ENCODE peak calls at places on chromosomes 6 and 20, in seven cellular contexts. P is heart left ventricle; V is natural killer cell; A is GM20000; H is endothelial cell; I is neural crest cell; L is CD4-positive, alpha-beta T cell. C is an unnamed sample.

GRCh38 chr6:49713346-49713745 is at the start of gene CRISP2:
- DNase-seq in P (no peak), V (no peak), A (no peak), H (no peak), I (no peak), L (no peak), C (no peak)

GRCh38 chr20:43985608-43986316 is 71.1 kb downstream of the TOX2 start:
- DNase-seq in P (no peak), V (no peak), A (no peak), H (no peak), I (no peak), L (no peak), C (no peak)

GRCh38 chr6:30841644-30842504 is 42.4 kb upstream of the DDR1 start:
- DNase-seq in P (no peak), V (peak; percentile 39), A (no peak), H (no peak), I (no peak), L (no peak), C (no peak)

GRCh38 chr6:74366634-74367033 is 670.6 kb downstream of the CD109 start:
- DNase-seq in P (no peak), V (no peak), A (no peak), H (no peak), I (no peak), L (no peak), C (no peak)

GRCh38 chr6:118746100-118746874 is 94.9 kb upstream of the CEP85L start:
- DNase-seq in P (peak; percentile 45), V (no peak), A (no peak), H (no peak), I (no peak), L (no peak), C (no peak)

GRCh38 chr20:57242414-57242813 is 24.0 kb downstream of the BMP7 start:
- DNase-seq in P (no peak), V (no peak), A (no peak), H (no peak), I (no peak), L (no peak), C (no peak)

GRCh38 chr6:43491750-43492661 is 14.6 kb downstream of the TJAP1 start:
- DNase-seq in P (peak; percentile 88), V (no peak), A (no peak), H (no peak), I (no peak), L (no peak), C (no peak)

GRCh38 chr6:56890066-56890465 is 64.8 kb upstream of the BEND6 start:
- DNase-seq in P (no peak), V (no peak), A (no peak), H (no peak), I (no peak), L (no peak), C (no peak)

GRCh38 chr6:37078814-37079213 is 73.4 kb downstream of the FGD2 start:
- DNase-seq in P (no peak), V (no peak), A (no peak), H (no peak), I (no peak), L (no peak), C (no peak)

GRCh38 chr6:140203611-140204553 is 829.4 kb upstream of the CITED2 start:
- DNase-seq in P (no peak), V (no peak), A (no peak), H (no peak), I (no peak), L (no peak), C (no peak)

GRCh38 chr6:117188627-117189201 is 76.6 kb upstream of the VGLL2 start:
- DNase-seq in P (no peak), V (no peak), A (no peak), H (no peak), I (no peak), L (no peak), C (no peak)

GRCh38 chr20:37257993-37258392 is 3.6 kb downstream of the GHRH start:
- DNase-seq in P (no peak), V (no peak), A (no peak), H (no peak), I (no peak), L (no peak), C (no peak)

GRCh38 chr20:46253391-46253790 is 54.9 kb downstream of the CDH22 start:
- DNase-seq in P (no peak), V (no peak), A (no peak), H (peak; percentile 22), I (no peak), L (no peak), C (no peak)

GRCh38 chr6:80439721-80440488 is 333.4 kb downstream of the BCKDHB start:
- DNase-seq in P (no peak), V (no peak), A (no peak), H (no peak), I (no peak), L (no peak), C (no peak)

GRCh38 chr20:54209216-54209813 is 1.4 kb downstream of the PFDN4 start:
- DNase-seq in P (no peak), V (no peak), A (no peak), H (no peak), I (no peak), L (no peak), C (no peak)

GRCh38 chr6:106849676-106850332 is 124.7 kb downstream of the CD24 start:
- DNase-seq in P (no peak), V (no peak), A (peak; percentile 49), H (no peak), I (no peak), L (no peak), C (peak; percentile 46)

GRCh38 chr6:128259036-128259734 is 261.2 kb downstream of the PTPRK start:
- DNase-seq in P (no peak), V (no peak), A (no peak), H (no peak), I (no peak), L (no peak), C (no peak)

GRCh38 chr6:5999688-6000608 is 6.8 kb downstream of the NRN1 start:
- DNase-seq in P (no peak), V (no peak), A (no peak), H (peak; percentile 43), I (no peak), L (no peak), C (no peak)

GRCh38 chr6:5998236-5998635 is 8.5 kb downstream of the NRN1 start:
- DNase-seq in P (no peak), V (no peak), A (no peak), H (no peak), I (no peak), L (no peak), C (no peak)

GRCh38 chr6:5997420-5998093 is 9.2 kb downstream of the NRN1 start:
- DNase-seq in P (no peak), V (no peak), A (peak; percentile 55), H (peak; percentile 61), I (peak; percentile 45), L (no peak), C (peak; percentile 55)

GRCh38 chr6:5996701-5997419 is 9.9 kb downstream of the NRN1 start:
- DNase-seq in P (peak; percentile 29), V (no peak), A (peak; percentile 29), H (peak; percentile 52), I (peak; percentile 42), L (no peak), C (no peak)

GRCh38 chr6:5998741-5999687 is 7.7 kb downstream of the NRN1 start:
- DNase-seq in P (peak; percentile 51), V (no peak), A (peak; percentile 30), H (peak; percentile 63), I (peak; percentile 24), L (no peak), C (no peak)
- TF ChIP-seq CTCF in P (no peak), V (no peak), A (no peak), H (no peak), I (no peak), L (no peak), C (no peak)

GRCh38 chr6:168647271-168647670 is 206.3 kb downstream of the SMOC2 start:
- DNase-seq in P (no peak), V (no peak), A (no peak), H (no peak), I (no peak), L (no peak), C (no peak)
- TF ChIP-seq CTCF in P (no peak), V (no peak), A (no peak), H (no peak), I (no peak), L (no peak), C (no peak)

GRCh38 chr6:6007311-6008113 is 787 bp upstream of the NRN1 start:
- DNase-seq in P (no peak), V (no peak), A (peak; percentile 80), H (peak; percentile 54), I (peak; percentile 30), L (no peak), C (peak; percentile 60)
- TF ChIP-seq CTCF in P (no peak), V (no peak), A (peak; percentile 1), H (peak; percentile 33), I (peak; percentile 43), L (peak; percentile 32), C (peak; percentile 16)

DNA sequence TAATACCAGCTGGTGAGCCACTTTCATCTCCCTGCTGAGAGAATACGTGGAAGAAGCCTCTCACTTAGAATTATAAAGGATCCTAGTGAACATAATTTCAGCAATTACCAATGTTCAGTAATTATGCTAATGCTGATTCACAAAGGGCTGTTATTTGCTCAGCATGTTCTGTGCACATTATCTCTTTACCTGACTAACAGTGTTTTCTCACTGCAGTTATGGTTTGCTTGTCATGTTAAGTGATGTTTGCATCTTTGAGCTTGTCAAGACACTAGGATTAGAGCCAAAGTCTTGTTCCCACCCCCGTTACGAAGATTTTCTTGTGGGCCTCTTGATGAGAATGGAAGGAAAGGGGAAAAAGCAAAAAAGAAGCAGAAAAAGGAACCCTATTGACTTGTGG is 282.1 kb upstream of the CHD6 start:
- DNase-seq in P (no peak), V (no peak), A (no peak), H (no peak), I (no peak), L (no peak), C (no peak)
- TF ChIP-seq CTCF in P (no peak), V (no peak), A (no peak), H (no peak), I (no peak), L (no peak), C (no peak)

GRCh38 chr6:135087403-135087802 is 32.8 kb upstream of the HBS1L start:
- DNase-seq in P (no peak), V (no peak), A (no peak), H (peak; percentile 10), I (no peak), L (peak; percentile 8), C (no peak)
- TF ChIP-seq CTCF in P (no peak), V (no peak), A (peak; percentile 15), H (no peak), I (no peak), L (no peak), C (peak; percentile 35)

GRCh38 chr20:22182148-22182547 is 402.2 kb downstream of the FOXA2 start:
- DNase-seq in P (no peak), V (no peak), A (no peak), H (no peak), I (no peak), L (no peak), C (no peak)

GRCh38 chr20:22180244-22180643 is 404.1 kb downstream of the FOXA2 start:
- DNase-seq in P (no peak), V (no peak), A (no peak), H (peak; percentile 54), I (peak; percentile 16), L (no peak), C (no peak)
- TF ChIP-seq CTCF in P (no peak), V (no peak), A (no peak), H (peak; percentile 74), I (peak; percentile 48), L (no peak), C (no peak)

C was measured in GM10248.